ENCODE peak calls at places on chromosome 20, in four cellular contexts. One of them, this sample, is unnamed.

GRCh38 chr20:64101731-64102621 is 5.4 kb downstream of the NPBWR2 start:
- DNase-seq in K562: peak
- DNase-seq in HepG2: no peak
- DNase-seq in SK-N-SH: peak
- DNase-seq in this sample: peak

GRCh38 chr20:58645277-58645968 is 5.7 kb upstream of the STX16 start:
- DNase-seq in HepG2: peak
- DNase-seq in K562: no peak
- DNase-seq in SK-N-SH: no peak
- DNase-seq in this sample: no peak

GRCh38 chr20:33673411-33674293 is 576 bp downstream of the NECAB3 start:
- DNase-seq in SK-N-SH: peak
- DNase-seq in K562: peak
- DNase-seq in HepG2: no peak
- DNase-seq in this sample: no peak

GRCh38 chr20:32966382-32966781 is 37.9 kb downstream of the SUN5 start:
- DNase-seq in K562: no peak
- DNase-seq in HepG2: no peak
- DNase-seq in SK-N-SH: peak
- DNase-seq in this sample: no peak

GRCh38 chr20:62572980-62573379 is 69.3 kb upstream of the SLCO4A1 start:
- DNase-seq in HepG2: no peak
- DNase-seq in SK-N-SH: no peak
- DNase-seq in K562: no peak
- DNase-seq in this sample: no peak

GRCh38 chr20:32997431-32997830 is 6.8 kb downstream of the SUN5 start:
- DNase-seq in HepG2: no peak
- DNase-seq in K562: no peak
- DNase-seq in SK-N-SH: no peak
- DNase-seq in this sample: no peak

GRCh38 chr20:62776692-62777527 is 19.4 kb upstream of the MRGBP start:
- DNase-seq in SK-N-SH: peak
- DNase-seq in K562: peak
- DNase-seq in HepG2: peak
- DNase-seq in this sample: no peak

GRCh38 chr20:60144428-60144827 is 186.2 kb downstream of the CDH26 start:
- DNase-seq in HepG2: no peak
- DNase-seq in K562: no peak
- DNase-seq in SK-N-SH: no peak
- DNase-seq in this sample: no peak

GRCh38 chr20:64080013-64080812 is at the start of gene OPRL1:
- DNase-seq in HepG2: no peak
- DNase-seq in K562: no peak
- DNase-seq in SK-N-SH: no peak
- DNase-seq in this sample: no peak

GRCh38 chr20:890671-891070 is 25.5 kb downstream of the ANGPT4 start:
- DNase-seq in SK-N-SH: no peak
- DNase-seq in HepG2: no peak
- DNase-seq in K562: no peak
- DNase-seq in this sample: no peak

GRCh38 chr20:10288421-10288820 is 69.8 kb downstream of the SNAP25 start:
- DNase-seq in SK-N-SH: no peak
- DNase-seq in K562: no peak
- DNase-seq in HepG2: no peak
- DNase-seq in this sample: no peak

GRCh38 chr20:24350923-24351368 is 118.5 kb upstream of the SYNDIG1 start:
- DNase-seq in SK-N-SH: no peak
- DNase-seq in K562: no peak
- DNase-seq in HepG2: no peak
- DNase-seq in this sample: no peak

GRCh38 chr20:20549267-20549612 is 163.2 kb downstream of the RALGAPA2 start:
- DNase-seq in K562: no peak
- DNase-seq in HepG2: no peak
- DNase-seq in SK-N-SH: no peak
- DNase-seq in this sample: no peak

GRCh38 chr20:54557836-54558590 is 82.6 kb downstream of the DOK5 start:
- DNase-seq in K562: no peak
- DNase-seq in SK-N-SH: no peak
- DNase-seq in HepG2: no peak
- DNase-seq in this sample: no peak

GRCh38 chr20:44384423-44385027 is 29.0 kb downstream of the HNF4A start:
- DNase-seq in HepG2: peak
- DNase-seq in K562: peak
- DNase-seq in SK-N-SH: peak
- DNase-seq in this sample: peak

GRCh38 chr20:33650111-33650752 is 11.9 kb upstream of the C20orf144 start:
- DNase-seq in SK-N-SH: peak
- DNase-seq in HepG2: no peak
- DNase-seq in K562: no peak
- DNase-seq in this sample: no peak

GRCh38 chr20:63217706-63218105 is 1.8 kb upstream of the YTHDF1 start:
- DNase-seq in K562: no peak
- DNase-seq in SK-N-SH: no peak
- DNase-seq in HepG2: peak
- DNase-seq in this sample: no peak

GRCh38 chr20:57374343-57374930 is 16.8 kb upstream of the RBM38 start:
- DNase-seq in SK-N-SH: no peak
- DNase-seq in K562: no peak
- DNase-seq in HepG2: no peak
- DNase-seq in this sample: no peak

GRCh38 chr20:57372581-57373350 is 18.4 kb upstream of the RBM38 start:
- DNase-seq in SK-N-SH: no peak
- DNase-seq in K562: no peak
- DNase-seq in HepG2: no peak
- DNase-seq in this sample: no peak

GRCh38 chr20:57375652-57376230 is 15.5 kb upstream of the RBM38 start:
- DNase-seq in SK-N-SH: no peak
- DNase-seq in HepG2: no peak
- DNase-seq in K562: no peak
- DNase-seq in this sample: no peak

GRCh38 chr20:57377350-57377749 is 13.8 kb upstream of the RBM38 start:
- DNase-seq in HepG2: no peak
- DNase-seq in K562: no peak
- DNase-seq in SK-N-SH: no peak
- DNase-seq in this sample: no peak

GRCh38 chr20:57374931-57375651 is 16.1 kb upstream of the RBM38 start:
- DNase-seq in SK-N-SH: no peak
- DNase-seq in HepG2: no peak
- DNase-seq in K562: no peak
- DNase-seq in this sample: no peak
- TF ChIP-seq FOXJ3 in SK-N-SH: no peak
- TF ChIP-seq FOXJ3 in HepG2: no peak
- TF ChIP-seq FOXJ3 in K562: no peak
- TF ChIP-seq FOXJ3 in this sample: no peak

GRCh38 chr20:46353506-46354206 is 45.4 kb upstream of the CDH22 start:
- DNase-seq in HepG2: peak
- DNase-seq in SK-N-SH: no peak
- DNase-seq in K562: no peak
- DNase-seq in this sample: no peak
- TF ChIP-seq FOXJ3 in HepG2: no peak
- TF ChIP-seq FOXJ3 in SK-N-SH: no peak
- TF ChIP-seq FOXJ3 in K562: no peak
- TF ChIP-seq FOXJ3 in this sample: no peak

GRCh38 chr20:4794846-4795245 is 73.1 kb downstream of the PRND start:
- DNase-seq in K562: no peak
- DNase-seq in SK-N-SH: no peak
- DNase-seq in HepG2: no peak
- DNase-seq in this sample: no peak
- TF ChIP-seq FOXJ3 in K562: no peak
- TF ChIP-seq FOXJ3 in SK-N-SH: no peak
- TF ChIP-seq FOXJ3 in HepG2: no peak
- TF ChIP-seq FOXJ3 in this sample: no peak

GRCh38 chr20:48175261-48175660 is 390.0 kb upstream of the SULF2 start:
- DNase-seq in K562: no peak
- DNase-seq in HepG2: no peak
- DNase-seq in SK-N-SH: no peak
- DNase-seq in this sample: no peak
- TF ChIP-seq FOXJ3 in K562: no peak
- TF ChIP-seq FOXJ3 in HepG2: no peak
- TF ChIP-seq FOXJ3 in SK-N-SH: no peak
- TF ChIP-seq FOXJ3 in this sample: no peak

GRCh38 chr20:3663031-3663701 is at the start of gene GFRA4:
- DNase-seq in K562: no peak
- DNase-seq in HepG2: no peak
- DNase-seq in SK-N-SH: no peak
- DNase-seq in this sample: peak
- TF ChIP-seq FOXJ3 in K562: no peak
- TF ChIP-seq FOXJ3 in HepG2: no peak
- TF ChIP-seq FOXJ3 in SK-N-SH: no peak
- TF ChIP-seq FOXJ3 in this sample: no peak

GRCh38 chr20:7650481-7650880 is 289.8 kb downstream of the HAO1 start:
- DNase-seq in SK-N-SH: no peak
- DNase-seq in HepG2: no peak
- DNase-seq in K562: no peak
- DNase-seq in this sample: no peak
- TF ChIP-seq FOXJ3 in SK-N-SH: no peak
- TF ChIP-seq FOXJ3 in HepG2: no peak
- TF ChIP-seq FOXJ3 in K562: no peak
- TF ChIP-seq FOXJ3 in this sample: no peak

DNA sequence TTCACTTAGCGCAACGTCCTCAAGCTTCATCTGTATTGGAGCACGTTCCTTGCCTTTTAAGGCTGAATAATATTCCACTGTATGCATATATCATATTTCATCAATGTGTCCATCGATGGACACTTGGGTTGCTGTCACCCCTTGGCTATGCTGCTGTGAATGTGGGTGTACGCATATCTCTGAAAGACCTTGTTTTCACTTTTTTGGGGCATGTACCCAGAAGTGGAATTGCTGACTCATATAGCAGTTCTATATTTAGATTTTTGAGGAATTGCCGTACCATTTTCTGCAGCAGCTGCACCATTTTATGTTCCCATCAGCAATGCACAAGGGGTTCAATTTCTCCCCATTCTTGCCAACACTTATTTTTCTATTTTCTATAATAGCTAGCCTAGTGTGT is 22.8 kb upstream of the SLC23A2 start:
- DNase-seq in HepG2: no peak
- DNase-seq in SK-N-SH: no peak
- DNase-seq in K562: no peak
- DNase-seq in this sample: no peak
- TF ChIP-seq FOXJ3 in HepG2: no peak
- TF ChIP-seq FOXJ3 in SK-N-SH: no peak
- TF ChIP-seq FOXJ3 in K562: no peak
- TF ChIP-seq FOXJ3 in this sample: no peak

DNA sequence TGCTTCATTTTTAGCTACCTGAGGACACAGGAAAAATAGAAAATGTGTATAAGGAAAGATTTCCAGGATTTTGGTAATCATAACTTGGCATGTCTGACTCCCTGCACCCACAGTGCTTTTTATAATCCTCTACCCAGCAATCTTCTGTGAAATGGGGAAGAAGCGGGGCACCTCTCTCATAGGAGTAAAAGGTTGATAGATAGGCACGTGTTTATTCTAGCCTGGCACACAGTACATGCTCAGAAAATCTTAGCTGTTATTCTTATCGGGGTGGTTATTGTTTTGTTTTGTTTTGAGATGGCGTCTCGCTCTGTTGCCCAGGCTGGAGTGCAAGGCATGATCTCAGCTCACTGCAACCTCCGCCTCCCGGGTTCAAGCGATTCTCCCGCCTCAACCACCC is 87.7 kb upstream of the SALL4 start:
- DNase-seq in HepG2: no peak
- DNase-seq in K562: no peak
- DNase-seq in SK-N-SH: no peak
- DNase-seq in this sample: no peak
- TF ChIP-seq FOXJ3 in HepG2: no peak
- TF ChIP-seq FOXJ3 in K562: no peak
- TF ChIP-seq FOXJ3 in SK-N-SH: no peak
- TF ChIP-seq FOXJ3 in this sample: no peak

DNA sequence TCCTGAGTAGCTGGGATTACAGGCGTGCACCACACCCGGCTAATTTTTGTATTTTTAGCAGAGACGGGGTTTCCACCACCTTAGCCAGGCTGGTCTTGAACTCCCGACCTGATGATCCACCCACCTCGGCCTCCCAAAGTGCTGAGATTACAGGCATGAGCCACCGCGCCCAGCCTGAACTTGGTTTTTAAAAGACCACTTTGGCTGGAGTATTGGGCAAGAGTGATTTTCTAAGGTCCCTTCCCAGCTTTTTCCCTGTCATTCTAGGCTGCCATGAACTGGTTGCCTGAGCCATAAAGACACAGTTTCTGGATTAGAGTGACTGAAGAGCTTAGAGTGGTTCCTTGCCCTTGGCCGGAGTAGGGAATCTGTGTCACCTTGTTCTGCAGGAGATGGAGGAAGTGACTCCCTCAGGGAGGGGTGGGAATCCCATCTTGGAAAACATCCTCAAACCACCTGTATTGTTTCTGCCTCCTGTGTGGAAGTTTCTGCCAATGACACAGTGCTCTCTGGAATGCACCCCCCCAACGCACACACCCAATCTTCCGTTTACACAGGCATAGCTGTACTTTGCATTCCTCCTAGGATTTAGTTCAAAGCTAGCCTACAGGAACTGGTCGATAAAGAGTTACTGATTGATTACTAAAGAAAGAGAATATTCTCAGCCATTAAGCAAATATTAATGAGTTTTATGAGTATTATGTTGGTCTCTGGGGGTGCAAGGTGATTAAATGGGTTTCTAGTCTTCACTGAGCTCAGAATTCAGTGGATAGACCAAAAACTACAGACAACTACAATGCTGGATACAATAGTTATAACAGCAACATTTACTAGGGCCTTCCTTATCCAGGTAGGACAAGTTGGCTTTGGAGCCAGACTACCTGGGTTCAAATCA is 18.2 kb downstream of the BCL2L1 start:
- DNase-seq in K562: no peak
- DNase-seq in HepG2: peak
- DNase-seq in SK-N-SH: no peak
- DNase-seq in this sample: peak
- TF ChIP-seq FOXJ3 in K562: no peak
- TF ChIP-seq FOXJ3 in HepG2: peak
- TF ChIP-seq FOXJ3 in SK-N-SH: no peak
- TF ChIP-seq FOXJ3 in this sample: no peak